ENCODE peak calls at places on chromosome 12, in seven cellular contexts. One of them, this sample, is unnamed.
A peak's percentile ranks its signal among the peaks of the same experiment; 100 is the strongest.

GRCh38 chr12:127998936-127999467 is 268.0 kb upstream of the TMEM132C start:
- DNase-seq in mesenchymal stem cell: no peak
- DNase-seq in H1: no peak
- DNase-seq in IMR-90: no peak
- DNase-seq in neuronal stem cell: no peak
- DNase-seq in mesendoderm: no peak
- DNase-seq in H9: no peak
- DNase-seq in this sample: no peak

GRCh38 chr12:121697093-121697698 is 15.4 kb upstream of the TMEM120B start:
- DNase-seq in mesenchymal stem cell: peak; percentile 57
- DNase-seq in H1: no peak
- DNase-seq in IMR-90: peak; percentile 53
- DNase-seq in neuronal stem cell: no peak
- DNase-seq in mesendoderm: no peak
- DNase-seq in H9: no peak
- DNase-seq in this sample: no peak

GRCh38 chr12:12804011-12804410 is 9.1 kb upstream of the DDX47 start:
- DNase-seq in mesenchymal stem cell: peak; percentile 43
- DNase-seq in H1: no peak
- DNase-seq in IMR-90: peak; percentile 80
- DNase-seq in neuronal stem cell: no peak
- DNase-seq in mesendoderm: no peak
- DNase-seq in H9: no peak
- DNase-seq in this sample: no peak

GRCh38 chr12:31482816-31483215 is 108.1 kb downstream of the DENND5B start:
- DNase-seq in mesenchymal stem cell: peak; percentile 42
- DNase-seq in H1: no peak
- DNase-seq in IMR-90: peak; percentile 51
- DNase-seq in neuronal stem cell: no peak
- DNase-seq in mesendoderm: peak; percentile 28
- DNase-seq in H9: no peak
- DNase-seq in this sample: peak; percentile 80

GRCh38 chr12:62933871-62934798 is 815 bp downstream of the PPM1H start:
- DNase-seq in mesenchymal stem cell: peak; percentile 41
- DNase-seq in H1: peak; percentile 79
- DNase-seq in IMR-90: peak; percentile 4
- DNase-seq in neuronal stem cell: peak; percentile 29
- DNase-seq in mesendoderm: peak; percentile 65
- DNase-seq in H9: peak; percentile 67
- DNase-seq in this sample: peak; percentile 57

GRCh38 chr12:269216-269615 is 6.6 kb upstream of the SLC6A13 start:
- DNase-seq in mesenchymal stem cell: no peak
- DNase-seq in H1: no peak
- DNase-seq in IMR-90: peak; percentile 46
- DNase-seq in neuronal stem cell: no peak
- DNase-seq in mesendoderm: no peak
- DNase-seq in H9: no peak
- DNase-seq in this sample: no peak

GRCh38 chr12:116096874-116097273 is 180.6 kb downstream of the MED13L start:
- DNase-seq in mesenchymal stem cell: no peak
- DNase-seq in H1: no peak
- DNase-seq in IMR-90: no peak
- DNase-seq in neuronal stem cell: no peak
- DNase-seq in mesendoderm: no peak
- DNase-seq in H9: no peak
- DNase-seq in this sample: peak; percentile 63

GRCh38 chr12:60437297-60437696 is 841.5 kb downstream of the SLC16A7 start:
- DNase-seq in mesenchymal stem cell: no peak
- DNase-seq in H1: no peak
- DNase-seq in IMR-90: no peak
- DNase-seq in neuronal stem cell: no peak
- DNase-seq in mesendoderm: no peak
- DNase-seq in H9: no peak
- DNase-seq in this sample: no peak

GRCh38 chr12:5030066-5030465 is 13.6 kb upstream of the KCNA5 start:
- DNase-seq in mesenchymal stem cell: no peak
- DNase-seq in H1: no peak
- DNase-seq in IMR-90: no peak
- DNase-seq in neuronal stem cell: no peak
- DNase-seq in mesendoderm: peak; percentile 90
- DNase-seq in H9: no peak
- DNase-seq in this sample: no peak

GRCh38 chr12:62866451-62867082 is 68.4 kb downstream of the PPM1H start:
- DNase-seq in mesenchymal stem cell: peak; percentile 57
- DNase-seq in H1: no peak
- DNase-seq in IMR-90: peak; percentile 77
- DNase-seq in neuronal stem cell: no peak
- DNase-seq in mesendoderm: peak; percentile 95
- DNase-seq in H9: peak; percentile 52
- DNase-seq in this sample: peak; percentile 89

GRCh38 chr12:103645202-103645601 is 58.1 kb downstream of the STAB2 start:
- DNase-seq in mesenchymal stem cell: no peak
- DNase-seq in H1: no peak
- DNase-seq in IMR-90: peak; percentile 33
- DNase-seq in neuronal stem cell: no peak
- DNase-seq in mesendoderm: no peak
- DNase-seq in H9: no peak
- DNase-seq in this sample: no peak

GRCh38 chr12:29591140-29592020 is 93.9 kb upstream of the OVCH1 start:
- DNase-seq in mesenchymal stem cell: peak; percentile 66
- DNase-seq in H1: peak; percentile 52
- DNase-seq in IMR-90: peak; percentile 24
- DNase-seq in neuronal stem cell: peak; percentile 12
- DNase-seq in mesendoderm: peak; percentile 84
- DNase-seq in H9: peak; percentile 78
- DNase-seq in this sample: no peak
- H3K4ac ChIP-seq in mesenchymal stem cell: no peak overlapping the region
- H3K4ac ChIP-seq in H1: no peak overlapping the region
- H3K4ac ChIP-seq in IMR-90: peak overlapping the region; percentile 53
- H3K4ac ChIP-seq in neuronal stem cell: no peak overlapping the region
- H3K4ac ChIP-seq in mesendoderm: no peak overlapping the region
- H3K4ac ChIP-seq in H9: no peak overlapping the region
- H3K4ac ChIP-seq in this sample: no peak overlapping the region

DNA sequence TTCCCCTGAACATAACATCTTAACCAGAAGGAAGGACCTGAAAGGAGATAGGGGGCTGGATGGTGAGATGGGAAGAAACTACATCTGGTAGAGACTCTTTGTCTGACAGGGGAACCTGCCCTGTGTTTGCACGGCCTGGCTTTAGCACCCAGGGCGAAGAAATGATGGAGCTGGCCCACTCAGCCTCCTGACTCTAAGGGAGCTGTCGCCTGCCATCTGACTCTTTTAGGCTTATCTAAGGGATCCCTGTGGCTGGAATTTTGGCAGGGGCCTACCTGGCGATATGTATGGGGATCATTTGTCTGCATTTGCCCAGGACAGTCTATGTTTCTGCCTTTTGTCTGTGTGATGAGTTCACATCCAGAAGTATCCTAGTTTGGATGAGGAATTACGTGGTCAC is 15.6 kb upstream of the CACNA2D4 start:
- DNase-seq in mesenchymal stem cell: no peak
- DNase-seq in H1: peak; percentile 35
- DNase-seq in IMR-90: no peak
- DNase-seq in neuronal stem cell: no peak
- DNase-seq in mesendoderm: no peak
- DNase-seq in H9: no peak
- DNase-seq in this sample: no peak
- H3K4me2 ChIP-seq in mesenchymal stem cell: no peak overlapping the region
- H3K4me2 ChIP-seq in H1: no peak overlapping the region
- H3K4me2 ChIP-seq in IMR-90: no peak overlapping the region
- H3K4me2 ChIP-seq in neuronal stem cell: no peak overlapping the region
- H3K4me2 ChIP-seq in mesendoderm: no peak overlapping the region
- H3K4me2 ChIP-seq in H9: no peak overlapping the region
- H3K4me2 ChIP-seq in this sample: no peak overlapping the region

GRCh38 chr12:47965581-47965980 is 2.2 kb downstream of the TMEM106C start:
- DNase-seq in mesenchymal stem cell: no peak
- DNase-seq in H1: no peak
- DNase-seq in IMR-90: no peak
- DNase-seq in neuronal stem cell: no peak
- DNase-seq in mesendoderm: no peak
- DNase-seq in H9: no peak
- DNase-seq in this sample: no peak
- H3K4ac ChIP-seq in mesenchymal stem cell: no peak overlapping the region
- H3K4ac ChIP-seq in H1: no peak overlapping the region
- H3K4ac ChIP-seq in IMR-90: no peak overlapping the region
- H3K4ac ChIP-seq in neuronal stem cell: no peak overlapping the region
- H3K4ac ChIP-seq in mesendoderm: no peak overlapping the region
- H3K4ac ChIP-seq in H9: no peak overlapping the region
- H3K4ac ChIP-seq in this sample: no peak overlapping the region

GRCh38 chr12:57133013-57133569 is 4.8 kb downstream of the LRP1 start:
- DNase-seq in mesenchymal stem cell: no peak
- DNase-seq in H1: no peak
- DNase-seq in IMR-90: peak; percentile 55
- DNase-seq in neuronal stem cell: no peak
- DNase-seq in mesendoderm: peak; percentile 78
- DNase-seq in H9: no peak
- DNase-seq in this sample: peak; percentile 53
- H3K4me2 ChIP-seq in mesenchymal stem cell: peak overlapping the region; percentile 54
- H3K4me2 ChIP-seq in H1: peak overlapping the region; percentile 86
- H3K4me2 ChIP-seq in IMR-90: peak overlapping the region; percentile 96
- H3K4me2 ChIP-seq in neuronal stem cell: no peak overlapping the region
- H3K4me2 ChIP-seq in mesendoderm: no peak overlapping the region
- H3K4me2 ChIP-seq in H9: peak overlapping the region; percentile 4
- H3K4me2 ChIP-seq in this sample: peak overlapping the region; percentile 85

GRCh38 chr12:104896146-104896545 is 61.9 kb downstream of the SLC41A2 start:
- DNase-seq in mesenchymal stem cell: no peak
- DNase-seq in H1: no peak
- DNase-seq in IMR-90: no peak
- DNase-seq in neuronal stem cell: no peak
- DNase-seq in mesendoderm: no peak
- DNase-seq in H9: no peak
- DNase-seq in this sample: no peak
- H3K4ac ChIP-seq in mesenchymal stem cell: no peak overlapping the region
- H3K4ac ChIP-seq in H1: no peak overlapping the region
- H3K4ac ChIP-seq in IMR-90: no peak overlapping the region
- H3K4ac ChIP-seq in neuronal stem cell: no peak overlapping the region
- H3K4ac ChIP-seq in mesendoderm: no peak overlapping the region
- H3K4ac ChIP-seq in H9: no peak overlapping the region
- H3K4ac ChIP-seq in this sample: no peak overlapping the region

GRCh38 chr12:47944685-47945340 is 18.6 kb upstream of the TMEM106C start:
- DNase-seq in mesenchymal stem cell: no peak
- DNase-seq in H1: no peak
- DNase-seq in IMR-90: no peak
- DNase-seq in neuronal stem cell: no peak
- DNase-seq in mesendoderm: no peak
- DNase-seq in H9: no peak
- DNase-seq in this sample: no peak

GRCh38 chr12:47943492-47944359 is 19.7 kb upstream of the TMEM106C start:
- DNase-seq in mesenchymal stem cell: no peak
- DNase-seq in H1: no peak
- DNase-seq in IMR-90: no peak
- DNase-seq in neuronal stem cell: no peak
- DNase-seq in mesendoderm: no peak
- DNase-seq in H9: no peak
- DNase-seq in this sample: no peak

GRCh38 chr12:47947273-47947672 is 16.1 kb upstream of the TMEM106C start:
- DNase-seq in mesenchymal stem cell: no peak
- DNase-seq in H1: no peak
- DNase-seq in IMR-90: no peak
- DNase-seq in neuronal stem cell: no peak
- DNase-seq in mesendoderm: no peak
- DNase-seq in H9: no peak
- DNase-seq in this sample: no peak

GRCh38 chr12:47945341-47945728 is 18.1 kb upstream of the TMEM106C start:
- DNase-seq in mesenchymal stem cell: no peak
- DNase-seq in H1: no peak
- DNase-seq in IMR-90: no peak
- DNase-seq in neuronal stem cell: no peak
- DNase-seq in mesendoderm: no peak
- DNase-seq in H9: no peak
- DNase-seq in this sample: no peak

GRCh38 chr12:47946413-47947107 is 16.8 kb upstream of the TMEM106C start:
- DNase-seq in mesenchymal stem cell: peak; percentile 46
- DNase-seq in H1: no peak
- DNase-seq in IMR-90: peak; percentile 41
- DNase-seq in neuronal stem cell: no peak
- DNase-seq in mesendoderm: no peak
- DNase-seq in H9: no peak
- DNase-seq in this sample: no peak
- H3K4me2 ChIP-seq in mesenchymal stem cell: no peak overlapping the region
- H3K4me2 ChIP-seq in H1: no peak overlapping the region
- H3K4me2 ChIP-seq in IMR-90: peak overlapping the region; percentile 14
- H3K4me2 ChIP-seq in neuronal stem cell: no peak overlapping the region
- H3K4me2 ChIP-seq in mesendoderm: no peak overlapping the region
- H3K4me2 ChIP-seq in H9: no peak overlapping the region
- H3K4me2 ChIP-seq in this sample: no peak overlapping the region

GRCh38 chr12:57736743-57737466 is 1.6 kb downstream of the AGAP2 start:
- DNase-seq in mesenchymal stem cell: no peak
- DNase-seq in H1: peak; percentile 62
- DNase-seq in IMR-90: no peak
- DNase-seq in neuronal stem cell: no peak
- DNase-seq in mesendoderm: no peak
- DNase-seq in H9: peak; percentile 56
- DNase-seq in this sample: no peak
- H3K4ac ChIP-seq in mesenchymal stem cell: no peak overlapping the region
- H3K4ac ChIP-seq in H1: peak overlapping the region; percentile 75
- H3K4ac ChIP-seq in IMR-90: no peak overlapping the region
- H3K4ac ChIP-seq in neuronal stem cell: no peak overlapping the region
- H3K4ac ChIP-seq in mesendoderm: no peak overlapping the region
- H3K4ac ChIP-seq in H9: no peak overlapping the region
- H3K4ac ChIP-seq in this sample: no peak overlapping the region